ENCODE peak calls at places on chromosomes 11 and 22, in six cellular contexts. D, I, X, T, Z and B are unnamed samples.

GRCh38 chr22:50535113-50535512 is 5.3 kb upstream of the TYMP start:
- DNase-seq in T (no peak), D (no peak), Z (no peak), I (no peak), X (no peak), B (no peak)

GRCh38 chr11:34205326-34206035 is 100.1 kb downstream of the NAT10 start:
- DNase-seq in T (no peak), Z (no peak), D (no peak), I (no peak), X (no peak), B (no peak)

GRCh38 chr11:58958500-58958899 is 19.2 kb downstream of the GLYATL1 start:
- DNase-seq in X (peak; percentile 42), T (no peak), I (peak; percentile 28), Z (peak; percentile 9), D (no peak), B (peak; percentile 23)

GRCh38 chr11:93765551-93765950 is 18.5 kb upstream of the MED17 start:
- DNase-seq in Z (no peak), I (no peak), X (no peak), D (no peak), T (no peak), B (no peak)

GRCh38 chr11:95415837-95416288 is 184.9 kb upstream of the SESN3 start:
- DNase-seq in D (no peak), X (no peak), T (no peak), Z (no peak), I (no peak), B (no peak)

GRCh38 chr22:50578776-50579310 is 616 bp upstream of the CPT1B start:
- DNase-seq in X (no peak), Z (no peak), T (no peak), D (no peak), I (peak; percentile 26), B (no peak)

GRCh38 chr11:76763573-76764348 is 19.4 kb upstream of the TSKU start:
- DNase-seq in D (peak; percentile 93), I (peak; percentile 89), Z (peak; percentile 85), T (no peak), X (no peak), B (no peak)

GRCh38 chr11:102831128-102831708 is 12.2 kb downstream of the MMP3 start:
- DNase-seq in T (no peak), I (peak; percentile 88), X (peak; percentile 80), Z (peak; percentile 63), D (no peak), B (peak; percentile 4)

GRCh38 chr22:42651134-42651533 is 1.9 kb upstream of the CYB5R3 start:
- DNase-seq in I (peak; percentile 53), T (no peak), D (no peak), X (no peak), Z (no peak), B (peak; percentile 52)

GRCh38 chr22:38295339-38295738 is 21.9 kb downstream of the CSNK1E start:
- DNase-seq in D (no peak), T (no peak), X (no peak), I (no peak), Z (no peak), B (no peak)

GRCh38 chr11:67288198-67288451 is 978 bp upstream of the ANKRD13D start:
- DNase-seq in T (no peak), I (no peak), X (no peak), D (no peak), Z (no peak), B (no peak)

GRCh38 chr11:108213784-108214183 is 8.7 kb downstream of the NPAT start:
- DNase-seq in D (no peak), T (no peak), Z (no peak), X (no peak), I (no peak), B (peak; percentile 44)

GRCh38 chr11:134529212-134530096 is 117.4 kb upstream of the B3GAT1 start:
- DNase-seq in T (no peak), Z (no peak), I (no peak), D (no peak), X (peak; percentile 28), B (no peak)

GRCh38 chr22:50252081-50253045 is 1.3 kb upstream of the HDAC10 start:
- DNase-seq in I (peak; percentile 86), D (peak; percentile 64), X (peak; percentile 87), T (peak; percentile 62), Z (peak; percentile 67), B (peak; percentile 39)

GRCh38 chr11:114296190-114296978 is at the start of gene NNMT:
- DNase-seq in D (peak; percentile 89), Z (peak; percentile 97), I (peak; percentile 98), X (no peak), T (no peak), B (no peak)

GRCh38 chr11:18731949-18732821 is 6.2 kb upstream of the IGSF22 start:
- DNase-seq in D (peak; percentile 24), Z (peak; percentile 60), X (peak; percentile 67), I (peak; percentile 41), T (peak; percentile 63), B (no peak)

GRCh38 chr11:74466916-74467885 is at the start of gene KCNE3:
- DNase-seq in Z (peak; percentile 13), T (no peak), X (peak; percentile 63), D (no peak), I (peak; percentile 44), B (no peak)

GRCh38 chr11:17748761-17749721 is 14.5 kb downstream of the KCNC1 start:
- DNase-seq in D (no peak), T (no peak), X (no peak), I (no peak), Z (no peak), B (no peak)

GRCh38 chr11:19441752-19442553 is 201.2 kb upstream of the E2F8 start:
- DNase-seq in I (peak; percentile 95), X (no peak), Z (peak; percentile 94), T (no peak), D (peak; percentile 97), B (no peak)

GRCh38 chr11:119369035-119369925 is 12.2 kb downstream of the USP2 start:
- DNase-seq in I (no peak), T (no peak), X (no peak), Z (no peak), D (no peak), B (peak; percentile 50)

GRCh38 chr11:119365071-119365591 is 16.4 kb downstream of the USP2 start:
- DNase-seq in I (peak; percentile 76), T (no peak), Z (no peak), D (no peak), X (no peak), B (no peak)

GRCh38 chr11:119368121-119369034 is 13.1 kb downstream of the USP2 start:
- DNase-seq in D (no peak), X (no peak), Z (no peak), I (no peak), T (no peak), B (peak; percentile 93)

GRCh38 chr11:119366690-119367620 is 14.5 kb downstream of the USP2 start:
- DNase-seq in T (no peak), D (no peak), Z (no peak), X (no peak), I (no peak), B (no peak)

DNA sequence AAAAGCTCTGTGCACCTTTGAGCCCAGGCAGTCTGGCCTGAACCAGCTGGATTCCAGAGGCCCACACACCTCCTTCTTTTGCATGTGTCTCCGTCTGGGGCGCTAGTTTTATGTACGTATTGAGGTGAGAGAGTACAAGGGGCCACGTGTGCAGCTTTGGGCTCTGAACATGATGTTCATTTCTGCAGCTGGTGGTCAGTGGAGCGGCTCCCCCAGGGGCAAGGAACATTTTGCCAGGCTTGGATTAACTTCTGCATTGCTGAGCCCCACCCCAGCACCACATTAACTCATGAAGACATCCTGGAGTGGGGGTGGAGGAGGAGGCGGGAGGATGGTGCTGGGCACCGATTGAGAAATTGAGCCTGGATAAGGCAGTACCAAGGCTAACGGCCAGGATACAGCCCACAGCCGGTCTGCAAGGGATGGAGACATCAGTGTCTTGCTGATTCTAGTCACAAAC is 13.8 kb downstream of the USP2 start:
- DNase-seq in D (no peak), X (no peak), I (no peak), T (no peak), Z (no peak), B (no peak)
- H3K4me2 ChIP-seq in D (no peak overlapping the region), X (no peak overlapping the region), I (no peak overlapping the region), T (no peak overlapping the region), Z (no peak overlapping the region), B (peak overlapping the region; percentile 81)

DNA sequence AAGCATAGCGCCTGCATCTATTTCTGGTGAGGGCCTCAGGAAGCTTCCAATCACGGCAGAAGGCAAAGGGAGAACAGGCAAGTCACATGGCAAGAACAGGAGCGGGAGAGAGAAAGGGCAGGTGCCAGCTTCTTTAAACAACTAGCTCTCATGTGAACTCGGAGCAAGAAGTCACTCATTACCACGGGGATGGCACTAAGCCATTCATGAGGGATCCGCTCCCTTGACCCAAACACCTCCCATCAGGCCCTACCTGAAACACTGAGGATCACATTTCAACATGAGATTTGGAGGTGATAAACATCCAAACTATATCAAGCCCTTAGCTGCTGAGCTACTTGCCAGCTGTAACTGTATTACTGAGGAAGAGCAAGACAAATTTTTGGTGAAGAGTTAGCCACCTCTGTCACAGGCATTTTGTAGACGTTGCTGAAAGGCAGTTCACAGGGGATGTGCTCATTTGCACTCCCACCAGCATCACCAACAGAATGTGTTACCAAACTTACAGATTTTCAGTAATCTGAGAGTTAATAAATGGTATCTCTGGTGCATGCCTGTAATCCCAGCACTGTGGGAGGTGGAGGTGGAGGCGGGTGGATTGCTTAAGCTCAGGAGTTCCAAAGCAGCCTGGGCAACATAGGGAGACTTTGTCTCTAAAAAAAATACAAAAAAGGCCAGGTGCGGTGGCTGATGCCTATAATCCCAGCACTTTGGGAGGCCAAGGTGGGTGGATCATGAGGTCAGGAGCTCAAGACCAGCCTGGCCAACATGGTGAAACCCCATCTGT is 398.2 kb downstream of the LARGE1 start:
- DNase-seq in I (no peak), D (no peak), T (no peak), Z (no peak), X (no peak), B (no peak)
- H2AFZ ChIP-seq in I (no peak overlapping the region), D (no peak overlapping the region), T (no peak overlapping the region), Z (no peak overlapping the region), X (no peak overlapping the region), B (no peak overlapping the region)

GRCh38 chr22:26574001-26574723 is 15.8 kb downstream of the TPST2 start:
- DNase-seq in I (no peak), Z (no peak), D (no peak), T (no peak), X (no peak), B (no peak)
- H3K4me2 ChIP-seq in I (no peak overlapping the region), Z (peak overlapping the region; percentile 52), D (no peak overlapping the region), T (no peak overlapping the region), X (no peak overlapping the region), B (no peak overlapping the region)

DNA sequence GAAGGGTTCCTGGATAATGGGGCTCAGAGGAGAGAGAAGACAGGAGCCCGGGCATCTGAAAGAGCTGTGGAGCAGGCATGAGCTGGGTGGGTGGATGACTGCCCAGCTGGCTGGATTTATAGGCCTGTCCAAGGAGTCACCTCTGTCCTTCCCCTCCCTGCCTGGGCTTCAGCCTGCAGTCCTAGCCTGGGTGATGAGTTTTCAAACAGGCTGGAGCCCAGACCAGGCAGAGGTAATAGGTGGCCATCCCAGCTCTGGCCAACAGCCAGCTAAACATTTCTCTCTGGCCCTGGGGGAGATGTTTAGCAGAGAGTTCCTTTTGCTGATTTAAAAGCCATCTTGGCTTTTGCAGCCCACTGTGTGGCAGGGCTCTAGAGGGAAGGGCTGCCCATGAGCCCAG is 5.4 kb downstream of the C11orf96 start:
- DNase-seq in X (no peak), D (no peak), T (no peak), I (peak; percentile 15), Z (no peak), B (no peak)
- H2AFZ ChIP-seq in X (no peak overlapping the region), D (no peak overlapping the region), T (no peak overlapping the region), I (no peak overlapping the region), Z (no peak overlapping the region), B (no peak overlapping the region)